ENCODE peak calls at places on chromosome 11, in five cellular contexts. J is IMR-90, L is tibial nerve, U is AG04450, B is mucosa of descending colon. D is an unnamed sample.

GRCh38 chr11:46367244-46367915 is 14.1 kb upstream of the MDK start:
- DNase-seq in J (peak; percentile 59), L (peak; percentile 59), U (no peak), B (peak; percentile 82), D (peak; percentile 84)

GRCh38 chr11:78841451-78842060 is 266.9 kb upstream of the NARS2 start:
- DNase-seq in J (peak; percentile 46), L (no peak), U (no peak), B (no peak), D (no peak)

GRCh38 chr11:7665473-7666291 is 7.6 kb downstream of the CYB5R2 start:
- DNase-seq in J (peak; percentile 44), L (peak; percentile 68), U (no peak), B (peak; percentile 94), D (peak; percentile 91)

GRCh38 chr11:13297917-13298356 is 20.3 kb downstream of the BMAL1 start:
- DNase-seq in J (no peak), L (no peak), U (no peak), B (no peak), D (peak; percentile 72)

GRCh38 chr11:119584193-119585037 is 144.6 kb downstream of the NECTIN1 start:
- DNase-seq in J (peak; percentile 63), L (no peak), U (peak; percentile 18), B (peak; percentile 35), D (peak; percentile 71)

GRCh38 chr11:36065436-36065835 is 121.6 kb downstream of the LDLRAD3 start:
- DNase-seq in J (peak; percentile 68), L (no peak), U (no peak), B (no peak), D (no peak)

GRCh38 chr11:75565221-75565814 is 3.3 kb downstream of the SERPINH1 start:
- DNase-seq in J (peak; percentile 78), L (no peak), U (no peak), B (no peak), D (no peak)

GRCh38 chr11:130178441-130178971 is 18.9 kb downstream of the ST14 start:
- DNase-seq in J (peak; percentile 10), L (peak; percentile 44), U (no peak), B (peak; percentile 73), D (no peak)

GRCh38 chr11:66367561-66368312 is 3.8 kb downstream of the SLC29A2 start:
- DNase-seq in J (no peak), L (no peak), U (no peak), B (peak; percentile 23), D (peak; percentile 56)

GRCh38 chr11:66363805-66364535 is 7.6 kb downstream of the SLC29A2 start:
- DNase-seq in J (no peak), L (no peak), U (no peak), B (peak; percentile 83), D (peak; percentile 81)

GRCh38 chr11:66365166-66365565 is 6.4 kb downstream of the SLC29A2 start:
- DNase-seq in J (no peak), L (no peak), U (no peak), B (peak; percentile 32), D (no peak)

GRCh38 chr11:66366844-66367477 is 4.6 kb downstream of the SLC29A2 start:
- DNase-seq in J (no peak), L (no peak), U (no peak), B (no peak), D (no peak)

GRCh38 chr11:66365711-66366619 is 5.6 kb downstream of the SLC29A2 start:
- DNase-seq in J (no peak), L (no peak), U (no peak), B (peak; percentile 34), D (peak; percentile 57)
- H3K9me3 ChIP-seq in J (no peaks in the 10 kb centered on the region), L (no peaks in the 10 kb centered on the region), U (no peaks in the 10 kb centered on the region), B (no peaks in the 10 kb centered on the region), D (no peaks in the 10 kb centered on the region)

DNA sequence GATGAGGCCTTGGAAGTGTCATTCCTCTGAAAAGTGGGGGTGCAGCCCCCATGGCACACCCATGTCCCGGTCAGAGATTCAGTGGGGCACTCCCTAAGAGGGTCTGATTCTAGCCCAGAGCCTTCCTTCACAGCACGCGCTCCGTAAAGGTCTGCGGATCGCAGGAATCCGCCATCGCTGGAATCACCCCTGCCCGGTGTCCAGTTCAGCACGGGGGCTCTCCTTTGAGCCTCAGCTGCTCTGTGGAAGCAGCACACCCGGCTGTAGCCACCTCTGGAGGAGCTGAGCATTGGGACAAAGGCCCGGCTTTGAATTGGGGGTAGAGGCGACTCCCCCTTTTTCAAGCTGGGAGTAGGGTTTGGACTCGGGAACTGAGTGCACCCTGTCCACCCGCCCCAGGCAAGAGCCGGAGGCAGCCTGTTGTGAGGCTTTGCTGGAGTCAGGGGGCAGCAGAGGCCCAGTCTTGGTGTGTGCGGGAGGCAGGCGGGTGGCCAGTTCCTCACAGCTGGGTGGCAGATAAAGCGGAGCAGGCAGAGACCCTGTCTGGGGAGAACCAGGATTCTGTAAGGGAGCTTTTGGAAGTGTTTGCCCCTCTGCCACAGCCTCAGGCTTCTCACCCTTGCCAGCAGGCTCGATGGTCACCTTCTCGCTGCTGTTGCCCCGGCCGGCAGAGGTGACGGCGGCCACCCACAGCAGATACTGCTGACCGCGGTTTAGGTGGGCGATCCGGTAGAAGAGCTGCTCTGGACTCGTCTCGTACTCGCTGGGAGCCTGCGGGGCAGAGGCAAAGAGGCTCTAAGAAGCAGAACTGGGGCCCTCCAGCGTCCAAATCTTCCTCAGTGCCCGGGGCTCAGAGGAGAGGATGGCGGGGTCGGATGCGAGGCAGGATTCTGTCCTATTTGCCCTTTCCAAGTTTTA is 115.9 kb downstream of the CEP164 start:
- DNase-seq in J (peak; percentile 30), L (no peak), U (no peak), B (peak; percentile 65), D (peak; percentile 72)
- TF ChIP-seq CTCF in J (peak; percentile 60), L (peak; percentile 66), U (peak; percentile 55), B (peak; percentile 14), D (peak; percentile 46)

GRCh38 chr11:1414650-1415049 is 24.9 kb downstream of the BRSK2 start:
- DNase-seq in J (no peak), L (no peak), U (no peak), B (no peak), D (no peak)
- H3K9me3 ChIP-seq in J (peaks cover 27% of the 10 kb centered on the region), L (peaks cover 41% of the 10 kb centered on the region), U (peaks cover 78% of the 10 kb centered on the region), B (peaks cover 21% of the 10 kb centered on the region), D (peaks cover 13% of the 10 kb centered on the region)

GRCh38 chr11:87926250-87926970 is 248.8 kb downstream of the RAB38 start:
- DNase-seq in J (peak; percentile 49), L (no peak), U (no peak), B (no peak), D (no peak)
- TF ChIP-seq CTCF in J (no peak), L (no peak), U (no peak), B (no peak), D (no peak)